ENCODE peak calls at places on chromosome 1, in five cellular contexts. K, E, A, B and L are unnamed samples.

GRCh38 chr1:42833981-42834380 is 12.4 kb upstream of the ZNF691 start:
- DNase-seq in A (no peak), E (no peak), B (no peak), K (no peak), L (no peak)

GRCh38 chr1:1960480-1961196 is 41.6 kb upstream of the TMEM52 start:
- DNase-seq in K (no peak), A (no peak), E (no peak), B (no peak), L (no peak)

GRCh38 chr1:165854101-165854845 is 26.9 kb downstream of the UCK2 start:
- DNase-seq in B (no peak), A (peak; percentile 89), K (no peak), E (no peak), L (no peak)

GRCh38 chr1:114154963-114155322 is 1.3 kb upstream of the SYT6 start:
- DNase-seq in A (peak; percentile 30), K (no peak), B (no peak), E (no peak), L (no peak)

GRCh38 chr1:37362990-37363389 is 111.4 kb upstream of the ZC3H12A start:
- DNase-seq in K (no peak), A (no peak), B (no peak), E (no peak), L (no peak)

GRCh38 chr1:17393225-17393624 is 21.2 kb downstream of the PADI6 start:
- DNase-seq in E (no peak), B (no peak), A (no peak), K (no peak), L (no peak)

GRCh38 chr1:178513278-178513983 is 522 bp downstream of the TEX35 start:
- DNase-seq in B (no peak), E (no peak), K (no peak), A (peak; percentile 70), L (no peak)

GRCh38 chr1:176994926-176995596 is 169.5 kb downstream of the ASTN1 start:
- DNase-seq in B (no peak), K (no peak), A (no peak), E (no peak), L (no peak)

GRCh38 chr1:170296211-170296610 is 150.5 kb downstream of the NTMT2 start:
- DNase-seq in K (no peak), E (no peak), A (no peak), B (no peak), L (no peak)

GRCh38 chr1:205239078-205239477 is 11.3 kb downstream of the TMCC2 start:
- DNase-seq in K (no peak), B (no peak), A (no peak), E (no peak), L (no peak)

GRCh38 chr1:66353207-66353606 is 180.7 kb upstream of the SGIP1 start:
- DNase-seq in E (no peak), B (no peak), K (no peak), A (no peak), L (no peak)

GRCh38 chr1:40919475-40920011 is 57.4 kb upstream of the CITED4 start:
- DNase-seq in K (no peak), E (no peak), B (no peak), A (no peak), L (no peak)

GRCh38 chr1:101506541-101507164 is 269.8 kb downstream of the S1PR1 start:
- DNase-seq in A (peak; percentile 55), B (no peak), E (no peak), K (peak; percentile 42), L (no peak)

GRCh38 chr1:214380986-214381695 is 100.2 kb downstream of the SMYD2 start:
- DNase-seq in K (no peak), B (no peak), A (no peak), E (no peak), L (no peak)